ENCODE peak calls at places on chromosomes 7 and 10, in nine cellular contexts. One of them, this sample, is unnamed. For H3K9me3, the result is how much of the 10 kb centered on the place peaks cover.

GRCh38 chr10:72875250-72876055 is 18.1 kb upstream of the OIT3 start:
- DNase-seq in cardiac muscle cell: peak
- DNase-seq in effector memory CD4-positive, alpha-beta T cell: no peak
- DNase-seq in RWPE2: no peak
- DNase-seq in prostate gland: no peak
- DNase-seq in HCT116: peak
- DNase-seq in heart right ventricle: no peak
- DNase-seq in lower lobe of right lung: no peak
- DNase-seq in breast epithelium: no peak
- DNase-seq in this sample: no peak

GRCh38 chr7:50504646-50505546 is 54.7 kb upstream of the FIGNL1 start:
- DNase-seq in breast epithelium: no peak
- DNase-seq in cardiac muscle cell: no peak
- DNase-seq in RWPE2: no peak
- DNase-seq in effector memory CD4-positive, alpha-beta T cell: no peak
- DNase-seq in prostate gland: no peak
- DNase-seq in HCT116: no peak
- DNase-seq in lower lobe of right lung: no peak
- DNase-seq in heart right ventricle: no peak
- DNase-seq in this sample: no peak

GRCh38 chr7:78765985-78766729 is 687.3 kb downstream of the MAGI2 start:
- DNase-seq in breast epithelium: no peak
- DNase-seq in effector memory CD4-positive, alpha-beta T cell: no peak
- DNase-seq in lower lobe of right lung: no peak
- DNase-seq in RWPE2: no peak
- DNase-seq in heart right ventricle: no peak
- DNase-seq in cardiac muscle cell: no peak
- DNase-seq in HCT116: no peak
- DNase-seq in prostate gland: no peak
- DNase-seq in this sample: no peak

GRCh38 chr10:31630866-31631567 is 297.6 kb downstream of the ARHGAP12 start:
- DNase-seq in HCT116: no peak
- DNase-seq in lower lobe of right lung: no peak
- DNase-seq in prostate gland: no peak
- DNase-seq in heart right ventricle: no peak
- DNase-seq in breast epithelium: no peak
- DNase-seq in cardiac muscle cell: no peak
- DNase-seq in effector memory CD4-positive, alpha-beta T cell: no peak
- DNase-seq in RWPE2: no peak
- DNase-seq in this sample: no peak

GRCh38 chr7:40205992-40206391 is 71.2 kb downstream of the SUGCT start:
- DNase-seq in breast epithelium: no peak
- DNase-seq in cardiac muscle cell: no peak
- DNase-seq in heart right ventricle: no peak
- DNase-seq in effector memory CD4-positive, alpha-beta T cell: no peak
- DNase-seq in prostate gland: no peak
- DNase-seq in HCT116: no peak
- DNase-seq in RWPE2: no peak
- DNase-seq in lower lobe of right lung: no peak
- DNase-seq in this sample: no peak

GRCh38 chr7:87961754-87962153 is 27.7 kb downstream of the ADAM22 start:
- DNase-seq in effector memory CD4-positive, alpha-beta T cell: no peak
- DNase-seq in lower lobe of right lung: no peak
- DNase-seq in prostate gland: no peak
- DNase-seq in cardiac muscle cell: no peak
- DNase-seq in breast epithelium: no peak
- DNase-seq in RWPE2: no peak
- DNase-seq in HCT116: no peak
- DNase-seq in heart right ventricle: no peak
- DNase-seq in this sample: no peak

GRCh38 chr7:80884511-80885195 is 34.2 kb downstream of the SEMA3C start:
- DNase-seq in lower lobe of right lung: no peak
- DNase-seq in cardiac muscle cell: no peak
- DNase-seq in breast epithelium: no peak
- DNase-seq in prostate gland: no peak
- DNase-seq in effector memory CD4-positive, alpha-beta T cell: no peak
- DNase-seq in HCT116: no peak
- DNase-seq in heart right ventricle: no peak
- DNase-seq in RWPE2: no peak
- DNase-seq in this sample: no peak

GRCh38 chr7:82382276-82382675 is 61.3 kb downstream of the CACNA2D1 start:
- DNase-seq in HCT116: no peak
- DNase-seq in RWPE2: no peak
- DNase-seq in breast epithelium: no peak
- DNase-seq in prostate gland: no peak
- DNase-seq in heart right ventricle: no peak
- DNase-seq in effector memory CD4-positive, alpha-beta T cell: no peak
- DNase-seq in cardiac muscle cell: no peak
- DNase-seq in lower lobe of right lung: no peak
- DNase-seq in this sample: no peak

GRCh38 chr10:72328829-72329204 is 25.9 kb downstream of the DNAJB12 start:
- DNase-seq in prostate gland: no peak
- DNase-seq in HCT116: no peak
- DNase-seq in lower lobe of right lung: no peak
- DNase-seq in effector memory CD4-positive, alpha-beta T cell: no peak
- DNase-seq in breast epithelium: no peak
- DNase-seq in RWPE2: no peak
- DNase-seq in heart right ventricle: no peak
- DNase-seq in cardiac muscle cell: no peak
- DNase-seq in this sample: no peak

GRCh38 chr10:69676301-69676700 is 46.3 kb downstream of the FAM241B start:
- DNase-seq in lower lobe of right lung: no peak
- DNase-seq in cardiac muscle cell: no peak
- DNase-seq in breast epithelium: no peak
- DNase-seq in prostate gland: no peak
- DNase-seq in heart right ventricle: no peak
- DNase-seq in effector memory CD4-positive, alpha-beta T cell: no peak
- DNase-seq in RWPE2: no peak
- DNase-seq in HCT116: no peak
- DNase-seq in this sample: no peak

GRCh38 chr7:17758008-17758407 is 182.3 kb downstream of the SNX13 start:
- DNase-seq in cardiac muscle cell: no peak
- DNase-seq in effector memory CD4-positive, alpha-beta T cell: no peak
- DNase-seq in RWPE2: no peak
- DNase-seq in breast epithelium: no peak
- DNase-seq in prostate gland: no peak
- DNase-seq in heart right ventricle: no peak
- DNase-seq in HCT116: no peak
- DNase-seq in lower lobe of right lung: no peak
- DNase-seq in this sample: no peak

DNA sequence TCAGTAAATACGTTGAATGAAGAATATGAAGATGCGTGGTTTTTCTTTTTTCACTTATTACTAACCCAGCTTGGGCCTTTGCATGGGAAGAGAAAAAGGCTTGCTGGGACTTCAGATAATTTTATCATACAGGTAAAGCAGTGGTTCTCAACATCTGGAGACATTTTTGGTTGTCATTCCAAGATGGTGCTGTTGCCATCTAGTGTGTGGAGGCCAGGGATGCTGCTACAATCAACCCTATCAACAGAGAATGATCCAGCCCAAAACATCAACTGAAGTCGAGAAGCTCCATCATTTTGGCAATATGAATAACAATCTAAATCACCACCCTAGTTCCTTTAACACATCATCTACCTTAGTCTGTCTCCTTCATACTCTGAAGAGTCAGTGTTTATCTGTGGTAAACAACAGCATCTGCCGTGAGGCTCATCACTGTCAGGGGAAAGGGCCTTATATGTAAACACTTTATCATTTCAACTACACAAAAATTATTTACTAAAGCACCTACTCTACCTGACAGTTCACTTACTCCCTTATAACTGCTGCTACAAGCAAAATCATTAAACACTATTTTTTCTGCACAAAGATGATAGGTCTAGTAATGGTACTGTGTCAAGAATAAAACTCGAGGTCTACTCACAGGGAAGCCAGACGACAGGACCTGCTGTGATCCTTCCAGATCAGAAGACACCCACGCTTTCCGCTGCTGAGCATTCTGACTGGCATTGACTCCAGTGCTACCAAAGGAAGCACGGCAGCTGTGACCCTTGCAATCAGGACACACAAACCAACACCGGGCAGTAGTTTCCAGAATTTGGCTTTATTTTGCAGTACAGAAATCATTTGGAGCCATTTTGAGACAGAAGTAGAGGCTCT is 48.6 kb downstream of the GDI2 start:
- DNase-seq in HCT116: no peak
- DNase-seq in heart right ventricle: no peak
- DNase-seq in breast epithelium: no peak
- DNase-seq in lower lobe of right lung: no peak
- DNase-seq in prostate gland: no peak
- DNase-seq in RWPE2: no peak
- DNase-seq in effector memory CD4-positive, alpha-beta T cell: no peak
- DNase-seq in cardiac muscle cell: no peak
- DNase-seq in this sample: no peak
- H3K27ac ChIP-seq in HCT116: no peak
- H3K27ac ChIP-seq in heart right ventricle: no peak
- H3K27ac ChIP-seq in breast epithelium: no peak
- H3K27ac ChIP-seq in lower lobe of right lung: no peak
- H3K27ac ChIP-seq in prostate gland: peak
- H3K27ac ChIP-seq in RWPE2: no peak
- H3K27ac ChIP-seq in effector memory CD4-positive, alpha-beta T cell: no peak
- H3K27ac ChIP-seq in cardiac muscle cell: peak
- H3K27ac ChIP-seq in this sample: no peak

GRCh38 chr7:302054-302992 is 12.4 kb downstream of the FOXL3 start:
- DNase-seq in heart right ventricle: no peak
- DNase-seq in cardiac muscle cell: no peak
- DNase-seq in effector memory CD4-positive, alpha-beta T cell: no peak
- DNase-seq in lower lobe of right lung: no peak
- DNase-seq in HCT116: no peak
- DNase-seq in prostate gland: no peak
- DNase-seq in RWPE2: peak
- DNase-seq in breast epithelium: peak
- DNase-seq in this sample: no peak

GRCh38 chr7:301291-302053 is 11.5 kb downstream of the FOXL3 start:
- DNase-seq in cardiac muscle cell: no peak
- DNase-seq in HCT116: no peak
- DNase-seq in breast epithelium: peak
- DNase-seq in prostate gland: no peak
- DNase-seq in effector memory CD4-positive, alpha-beta T cell: no peak
- DNase-seq in heart right ventricle: no peak
- DNase-seq in lower lobe of right lung: no peak
- DNase-seq in RWPE2: peak
- DNase-seq in this sample: peak

GRCh38 chr7:303884-304573 is 14.1 kb downstream of the FOXL3 start:
- DNase-seq in breast epithelium: no peak
- DNase-seq in HCT116: no peak
- DNase-seq in cardiac muscle cell: no peak
- DNase-seq in lower lobe of right lung: peak
- DNase-seq in heart right ventricle: no peak
- DNase-seq in effector memory CD4-positive, alpha-beta T cell: no peak
- DNase-seq in prostate gland: no peak
- DNase-seq in RWPE2: peak
- DNase-seq in this sample: peak

GRCh38 chr7:304574-305409 is 14.8 kb downstream of the FOXL3 start:
- DNase-seq in effector memory CD4-positive, alpha-beta T cell: no peak
- DNase-seq in prostate gland: no peak
- DNase-seq in heart right ventricle: no peak
- DNase-seq in HCT116: no peak
- DNase-seq in lower lobe of right lung: peak
- DNase-seq in breast epithelium: no peak
- DNase-seq in RWPE2: peak
- DNase-seq in cardiac muscle cell: no peak
- DNase-seq in this sample: no peak

DNA sequence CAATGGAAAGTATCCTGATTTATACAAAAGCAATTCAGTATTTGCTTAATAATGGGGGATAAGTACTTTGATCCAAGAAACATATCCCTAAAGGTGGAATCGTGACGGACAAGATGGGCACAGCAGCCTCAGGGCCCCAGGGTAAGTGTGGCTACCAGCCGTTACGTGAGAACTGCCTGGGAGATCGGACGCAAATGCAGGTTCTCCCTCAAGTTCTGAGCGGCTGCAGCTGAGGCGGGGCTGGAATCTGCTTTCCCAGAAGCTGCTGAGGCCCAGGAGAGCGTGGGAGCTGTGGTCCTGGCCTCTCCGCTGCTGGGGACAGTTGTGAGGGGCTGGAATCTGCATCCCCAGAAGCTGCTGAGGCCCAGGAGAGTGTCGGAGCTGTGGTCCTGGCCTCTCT is 13.5 kb downstream of the FOXL3 start:
- DNase-seq in breast epithelium: peak
- DNase-seq in HCT116: no peak
- DNase-seq in heart right ventricle: no peak
- DNase-seq in prostate gland: no peak
- DNase-seq in cardiac muscle cell: no peak
- DNase-seq in lower lobe of right lung: peak
- DNase-seq in RWPE2: peak
- DNase-seq in effector memory CD4-positive, alpha-beta T cell: no peak
- DNase-seq in this sample: peak
- H3K9me3 ChIP-seq in breast epithelium: under half
- H3K9me3 ChIP-seq in HCT116: under half
- H3K9me3 ChIP-seq in heart right ventricle: under half
- H3K9me3 ChIP-seq in prostate gland: under half
- H3K9me3 ChIP-seq in cardiac muscle cell: under half
- H3K9me3 ChIP-seq in lower lobe of right lung: under half
- H3K9me3 ChIP-seq in RWPE2: under half
- H3K9me3 ChIP-seq in effector memory CD4-positive, alpha-beta T cell: under half
- H3K9me3 ChIP-seq in this sample: under half

DNA sequence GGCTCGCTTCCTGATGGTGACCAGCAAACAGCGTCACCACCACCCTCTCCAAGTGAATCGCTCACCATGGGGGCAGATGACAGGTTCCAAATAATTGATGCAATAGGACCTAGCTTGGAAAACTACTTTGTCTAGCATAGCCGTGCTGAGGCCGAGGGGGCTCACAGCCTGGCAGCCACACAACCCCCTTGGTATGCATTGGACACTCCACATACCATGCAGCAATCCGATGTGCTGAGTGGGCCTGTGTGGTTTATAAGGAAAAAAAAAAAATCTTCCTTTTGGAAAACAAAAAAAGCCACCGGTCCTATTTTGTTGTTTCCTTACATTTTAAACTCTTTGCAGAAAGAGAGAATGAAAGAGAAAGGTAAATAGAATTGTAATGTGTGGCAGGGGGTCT is 15.1 kb downstream of the GATA3 start:
- DNase-seq in effector memory CD4-positive, alpha-beta T cell: no peak
- DNase-seq in cardiac muscle cell: no peak
- DNase-seq in prostate gland: no peak
- DNase-seq in HCT116: no peak
- DNase-seq in lower lobe of right lung: no peak
- DNase-seq in RWPE2: no peak
- DNase-seq in heart right ventricle: no peak
- DNase-seq in breast epithelium: no peak
- DNase-seq in this sample: no peak
- H3K27ac ChIP-seq in effector memory CD4-positive, alpha-beta T cell: no peak
- H3K27ac ChIP-seq in cardiac muscle cell: no peak
- H3K27ac ChIP-seq in prostate gland: no peak
- H3K27ac ChIP-seq in HCT116: no peak
- H3K27ac ChIP-seq in lower lobe of right lung: no peak
- H3K27ac ChIP-seq in RWPE2: no peak
- H3K27ac ChIP-seq in heart right ventricle: no peak
- H3K27ac ChIP-seq in breast epithelium: peak
- H3K27ac ChIP-seq in this sample: no peak

DNA sequence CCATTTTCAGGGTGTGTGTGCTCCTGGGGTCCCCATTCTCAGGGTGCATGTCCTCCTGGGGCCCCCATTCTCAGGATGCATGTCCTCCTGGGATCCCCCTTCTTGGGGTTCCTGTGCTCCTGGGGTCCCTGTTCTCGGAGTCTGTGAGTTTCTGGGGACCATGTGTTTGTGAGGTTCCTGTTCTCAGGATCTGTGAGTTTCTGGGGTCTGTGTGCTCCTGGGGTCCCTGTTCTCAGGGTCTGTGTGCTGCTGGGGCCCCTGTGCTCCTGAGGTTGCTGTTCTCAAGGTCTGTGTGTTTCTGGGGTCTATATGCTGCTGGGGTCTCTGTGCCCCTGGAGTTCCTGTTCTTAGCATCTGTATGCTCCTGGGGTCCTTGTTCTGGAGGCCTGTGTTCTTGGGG is 425.5 kb downstream of the GLRX3 start:
- DNase-seq in breast epithelium: no peak
- DNase-seq in lower lobe of right lung: no peak
- DNase-seq in cardiac muscle cell: no peak
- DNase-seq in HCT116: no peak
- DNase-seq in prostate gland: no peak
- DNase-seq in RWPE2: no peak
- DNase-seq in effector memory CD4-positive, alpha-beta T cell: no peak
- DNase-seq in heart right ventricle: no peak
- DNase-seq in this sample: no peak
- H3K9me3 ChIP-seq in breast epithelium: under half
- H3K9me3 ChIP-seq in lower lobe of right lung: under half
- H3K9me3 ChIP-seq in cardiac muscle cell: under half
- H3K9me3 ChIP-seq in HCT116: under half
- H3K9me3 ChIP-seq in prostate gland: under half
- H3K9me3 ChIP-seq in RWPE2: under half
- H3K9me3 ChIP-seq in effector memory CD4-positive, alpha-beta T cell: under half
- H3K9me3 ChIP-seq in heart right ventricle: under half
- H3K9me3 ChIP-seq in this sample: under half

This sample was measured in aorta.